ENCODE peak calls at places on chromosomes 7 and 10, in seven cellular contexts. H is HepG2, B is A549, J is K562, N is SK-N-SH, P is H1, W is GM12878. T is an unnamed sample.

GRCh38 chr10:26858707-26859034 is 2.1 kb downstream of the ABI1 start:
- DNase-seq in H (no peak), B (no peak), P (no peak), N (no peak), J (no peak), W (no peak), T (no peak)

GRCh38 chr7:131306777-131307176 is 20.9 kb upstream of the MKLN1 start:
- DNase-seq in N (no peak), W (no peak), J (no peak), H (no peak), B (no peak), P (no peak), T (no peak)

GRCh38 chr10:25725917-25726716 is 207.9 kb upstream of the MYO3A start:
- DNase-seq in N (peak), W (no peak), B (peak), P (no peak), J (peak), H (peak), T (peak)

GRCh38 chr7:84412161-84412969 is 217.8 kb upstream of the SEMA3A start:
- DNase-seq in H (peak), P (no peak), W (no peak), B (peak), J (no peak), N (no peak), T (no peak)

GRCh38 chr10:91799580-91799975 is 1.4 kb downstream of the TNKS2 start:
- DNase-seq in J (no peak), B (no peak), H (no peak), P (no peak), W (no peak), N (no peak), T (no peak)

GRCh38 chr10:1382711-1383110 is 326.5 kb downstream of the WDR37 start:
- DNase-seq in J (no peak), N (peak), H (no peak), P (no peak), W (no peak), B (no peak), T (no peak)

GRCh38 chr10:1050555-1050954 is 1.6 kb upstream of the IDI1 start:
- DNase-seq in N (no peak), B (peak), P (no peak), W (no peak), H (peak), J (no peak), T (peak)

GRCh38 chr7:121741896-121742295 is 131.1 kb upstream of the PTPRZ1 start:
- DNase-seq in N (no peak), H (no peak), P (no peak), W (no peak), B (no peak), J (no peak), T (no peak)

GRCh38 chr7:107463139-107464078 is 6.4 kb upstream of the GPR22 start:
- DNase-seq in N (peak), B (peak), J (peak), W (peak), H (peak), P (peak), T (peak)

GRCh38 chr7:129163875-129164544 is 19.5 kb downstream of the TSPAN33 start:
- DNase-seq in W (no peak), J (peak), H (peak), N (peak), P (no peak), B (peak), T (no peak)

GRCh38 chr7:40015790-40016296 is 65.8 kb downstream of the CDK13 start:
- DNase-seq in W (peak), J (no peak), P (no peak), B (peak), N (peak), H (peak), T (no peak)

GRCh38 chr7:157495594-157495993 is 158.8 kb downstream of the DNAJB6 start:
- DNase-seq in B (no peak), N (no peak), W (peak), P (no peak), J (no peak), H (no peak), T (no peak)

GRCh38 chr7:151697942-151698341 is 178.2 kb upstream of the RHEB start:
- DNase-seq in B (no peak), W (no peak), N (no peak), H (no peak), J (no peak), P (no peak), T (no peak)

GRCh38 chr7:91344911-91345310 is 80.7 kb downstream of the FZD1 start:
- DNase-seq in N (no peak), W (no peak), P (no peak), J (no peak), B (no peak), H (no peak), T (no peak)

GRCh38 chr10:63766766-63767505 is 245.7 kb downstream of the REEP3 start:
- DNase-seq in N (no peak), P (no peak), W (no peak), H (peak), J (no peak), B (no peak), T (no peak)

GRCh38 chr10:24762966-24763623 is 39.4 kb upstream of the ARHGAP21 start:
- DNase-seq in P (peak), H (peak), J (no peak), N (no peak), W (no peak), B (no peak), T (no peak)

GRCh38 chr10:15150563-15150962 is 17.9 kb downstream of the NMT2 start:
- DNase-seq in P (no peak), H (peak), W (no peak), N (no peak), B (no peak), J (no peak), T (no peak)

GRCh38 chr7:92534572-92534971 is 6.0 kb downstream of the RBM48 start:
- DNase-seq in N (no peak), P (no peak), J (no peak), W (no peak), B (no peak), H (no peak), T (no peak)

GRCh38 chr10:14564268-14564744 is 210.4 kb downstream of the FAM107B start:
- DNase-seq in H (no peak), B (no peak), N (no peak), P (no peak), W (no peak), J (no peak), T (no peak)

GRCh38 chr10:86266446-86267242 is 100.0 kb downstream of the GRID1 start:
- DNase-seq in W (no peak), H (no peak), N (peak), P (no peak), J (no peak), B (no peak), T (no peak)

GRCh38 chr10:17782921-17783665 is 26.1 kb upstream of the MRC1 start:
- DNase-seq in J (no peak), P (no peak), B (peak), H (no peak), N (no peak), W (no peak), T (no peak)

GRCh38 chr10:32393942-32394341 is 47.0 kb upstream of the EPC1 start:
- DNase-seq in H (no peak), P (no peak), J (no peak), N (no peak), B (no peak), W (no peak), T (no peak)

GRCh38 chr10:28986856-28987255 is 302.0 kb upstream of the LYZL1 start:
- DNase-seq in H (no peak), J (no peak), W (no peak), B (no peak), N (no peak), P (no peak), T (no peak)

GRCh38 chr7:94410471-94411466 is 16.1 kb downstream of the COL1A2 start:
- DNase-seq in H (no peak), P (no peak), N (peak), W (no peak), J (no peak), B (no peak), T (no peak)

GRCh38 chr7:158734861-158735260 is 30.3 kb upstream of the NCAPG2 start:
- DNase-seq in H (no peak), J (no peak), P (no peak), B (no peak), W (no peak), N (no peak), T (no peak)

GRCh38 chr10:35355971-35356724 is 19.8 kb downstream of the CCNY start:
- DNase-seq in W (peak), P (no peak), J (no peak), B (no peak), H (no peak), N (no peak), T (no peak)

GRCh38 chr7:97118306-97118917 is 914 bp downstream of the SDHAF3 start:
- DNase-seq in N (no peak), B (no peak), J (no peak), H (no peak), P (no peak), W (no peak), T (no peak)

GRCh38 chr10:59234814-59235429 is 58.5 kb downstream of the PHYHIPL start:
- DNase-seq in B (peak), H (no peak), J (no peak), N (no peak), P (no peak), W (no peak), T (no peak)

GRCh38 chr7:99489235-99489634 is 10.8 kb downstream of the ZNF394 start:
- DNase-seq in P (no peak), H (peak), W (no peak), J (peak), B (no peak), N (no peak), T (no peak)

GRCh38 chr10:15068802-15069201 is 19.8 kb downstream of the ACBD7 start:
- DNase-seq in P (no peak), J (no peak), N (no peak), W (no peak), H (peak), B (no peak), T (no peak)

GRCh38 chr7:137025469-137026175 is 157.2 kb downstream of the CHRM2 start:
- DNase-seq in B (no peak), N (no peak), P (no peak), W (no peak), H (no peak), J (no peak), T (no peak)

GRCh38 chr10:105068497-105068896 is 427.4 kb downstream of the SORCS3 start:
- DNase-seq in P (no peak), N (no peak), H (no peak), W (no peak), J (no peak), B (no peak), T (no peak)

GRCh38 chr10:28354552-28354951 is 51.7 kb upstream of the MPP7 start:
- DNase-seq in H (no peak), W (no peak), J (no peak), B (no peak), N (no peak), P (no peak), T (no peak)

GRCh38 chr7:128883622-128884549 is 21.2 kb downstream of the ATP6V1F start:
- DNase-seq in N (peak), W (peak), B (peak), H (peak), J (peak), P (peak), T (peak)

GRCh38 chr7:128755816-128756476 is 16.8 kb downstream of the CALU start:
- DNase-seq in W (no peak), H (no peak), P (no peak), J (no peak), B (no peak), N (peak), T (no peak)

GRCh38 chr10:11403116-11403515 is 208.3 kb downstream of the USP6NL start:
- DNase-seq in N (no peak), B (no peak), H (no peak), W (no peak), J (no peak), P (no peak), T (no peak)

GRCh38 chr10:70599319-70599718 is 3.2 kb downstream of the PRF1 start:
- DNase-seq in B (no peak), H (no peak), N (no peak), P (no peak), W (no peak), J (no peak), T (no peak)

GRCh38 chr10:93334181-93334580 is 148.0 kb downstream of the MYOF start:
- DNase-seq in P (no peak), H (no peak), W (no peak), B (no peak), J (no peak), N (no peak), T (no peak)

GRCh38 chr10:79351332-79351731 is 4.1 kb downstream of the PPIF start:
- DNase-seq in N (no peak), P (no peak), B (no peak), J (no peak), H (no peak), W (no peak), T (no peak)

GRCh38 chr10:79350407-79351154 is 3.3 kb downstream of the PPIF start:
- DNase-seq in W (no peak), H (no peak), J (no peak), N (no peak), P (no peak), B (no peak), T (no peak)

GRCh38 chr10:79349072-79349491 is 1.8 kb downstream of the PPIF start:
- DNase-seq in J (no peak), N (no peak), H (no peak), P (no peak), W (no peak), B (no peak), T (no peak)

GRCh38 chr10:79348640-79348988 is 1.3 kb downstream of the PPIF start:
- DNase-seq in P (no peak), H (no peak), N (no peak), J (peak), B (no peak), W (no peak), T (no peak)

GRCh38 chr10:79349766-79350406 is 2.6 kb downstream of the PPIF start:
- DNase-seq in N (no peak), B (no peak), J (no peak), H (no peak), P (no peak), W (no peak), T (no peak)
- TF ChIP-seq MAX in N (no peak), B (no peak), J (peak), H (no peak), P (no peak), W (no peak), T (no peak)

GRCh38 chr7:140242057-140243031 is 65.6 kb upstream of the KDM7A start:
- DNase-seq in J (peak), H (peak), W (peak), N (peak), P (no peak), B (no peak), T (no peak)
- TF ChIP-seq USF2 in J (no peak), H (no peak), W (no peak), N (no peak), P (no peak), B (no peak), T (no peak)

GRCh38 chr10:89332092-89332633 is 4.4 kb downstream of the IFIT3 start:
- DNase-seq in W (peak), B (no peak), J (no peak), H (peak), P (no peak), N (no peak), T (no peak)
- TF ChIP-seq MAX in W (no peak), B (no peak), J (no peak), H (peak), P (no peak), N (no peak), T (no peak)

DNA sequence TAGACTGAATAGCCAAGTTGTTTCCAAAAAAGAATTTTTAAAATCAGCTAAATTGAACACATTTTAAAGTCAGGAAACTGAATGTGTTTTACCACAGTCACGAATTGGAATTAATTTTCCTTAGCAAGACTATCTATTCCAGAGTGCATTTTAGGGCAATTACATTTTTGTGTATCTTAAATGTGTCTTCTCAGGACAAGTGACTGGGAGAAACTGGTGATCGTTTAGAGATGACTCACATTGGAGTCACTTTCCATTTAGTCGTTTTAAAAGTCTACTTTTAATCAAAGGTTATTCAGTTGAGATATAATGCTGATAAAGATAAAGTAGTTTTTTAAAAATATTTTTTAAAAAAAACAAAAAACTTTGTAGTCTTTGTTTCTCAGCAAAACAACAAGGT is 191.7 kb upstream of the SLC26A5 start:
- DNase-seq in J (no peak), P (no peak), N (no peak), W (no peak), H (no peak), B (no peak), T (no peak)
- TF ChIP-seq USF2 in J (no peak), P (no peak), N (no peak), W (no peak), H (no peak), B (no peak), T (no peak)

GRCh38 chr7:149719912-149720335 is 53.5 kb downstream of the ZNF467 start:
- DNase-seq in J (peak), N (no peak), W (no peak), H (no peak), P (no peak), B (no peak), T (no peak)
- TF ChIP-seq MAX in J (peak), N (no peak), W (no peak), H (no peak), P (no peak), B (no peak), T (no peak)

GRCh38 chr10:132434405-132435005 is 37.5 kb downstream of the PWWP2B start:
- DNase-seq in W (no peak), J (peak), B (peak), H (no peak), P (no peak), N (peak), T (no peak)
- TF ChIP-seq USF2 in W (no peak), J (no peak), B (no peak), H (no peak), P (no peak), N (no peak), T (no peak)

GRCh38 chr10:132335189-132336063 is 3.4 kb downstream of the LRRC27 start:
- DNase-seq in W (peak), H (peak), B (peak), N (no peak), P (no peak), J (peak), T (no peak)

GRCh38 chr10:132331259-132331955 is 586 bp upstream of the LRRC27 start:
- DNase-seq in B (no peak), P (no peak), W (no peak), N (no peak), H (no peak), J (peak), T (no peak)

GRCh38 chr10:132334883-132335188 is 2.8 kb downstream of the LRRC27 start:
- DNase-seq in H (no peak), W (no peak), B (no peak), J (no peak), P (no peak), N (no peak), T (no peak)

GRCh38 chr10:132331956-132332749 is at the start of gene LRRC27:
- DNase-seq in W (peak), H (peak), J (no peak), B (peak), P (peak), N (peak), T (peak)

GRCh38 chr10:132333386-132333785 is 1.4 kb downstream of the LRRC27 start:
- DNase-seq in J (no peak), P (no peak), H (no peak), N (no peak), B (no peak), W (no peak), T (no peak)
- TF ChIP-seq MAX in J (no peak), P (no peak), H (no peak), N (no peak), B (no peak), W (no peak), T (no peak)

GRCh38 chr7:114822844-114823243 is 99.0 kb upstream of the MDFIC start:
- DNase-seq in N (no peak), B (no peak), W (no peak), J (no peak), H (no peak), P (no peak), T (no peak)

GRCh38 chr7:114819629-114820362 is 102.1 kb upstream of the MDFIC start:
- DNase-seq in J (no peak), P (no peak), W (no peak), N (no peak), H (peak), B (peak), T (no peak)

GRCh38 chr7:114820993-114821945 is 100.6 kb upstream of the MDFIC start:
- DNase-seq in W (no peak), J (no peak), N (no peak), B (no peak), P (no peak), H (no peak), T (no peak)

GRCh38 chr7:114822131-114822530 is 99.8 kb upstream of the MDFIC start:
- DNase-seq in J (no peak), B (no peak), W (no peak), P (no peak), H (no peak), N (no peak), T (no peak)

GRCh38 chr7:114818501-114818900 is 103.4 kb upstream of the MDFIC start:
- DNase-seq in H (no peak), J (no peak), B (peak), N (no peak), P (no peak), W (no peak), T (no peak)
- TF ChIP-seq USF2 in H (no peak), J (no peak), B (no peak), N (no peak), P (no peak), W (no peak), T (no peak)

DNA sequence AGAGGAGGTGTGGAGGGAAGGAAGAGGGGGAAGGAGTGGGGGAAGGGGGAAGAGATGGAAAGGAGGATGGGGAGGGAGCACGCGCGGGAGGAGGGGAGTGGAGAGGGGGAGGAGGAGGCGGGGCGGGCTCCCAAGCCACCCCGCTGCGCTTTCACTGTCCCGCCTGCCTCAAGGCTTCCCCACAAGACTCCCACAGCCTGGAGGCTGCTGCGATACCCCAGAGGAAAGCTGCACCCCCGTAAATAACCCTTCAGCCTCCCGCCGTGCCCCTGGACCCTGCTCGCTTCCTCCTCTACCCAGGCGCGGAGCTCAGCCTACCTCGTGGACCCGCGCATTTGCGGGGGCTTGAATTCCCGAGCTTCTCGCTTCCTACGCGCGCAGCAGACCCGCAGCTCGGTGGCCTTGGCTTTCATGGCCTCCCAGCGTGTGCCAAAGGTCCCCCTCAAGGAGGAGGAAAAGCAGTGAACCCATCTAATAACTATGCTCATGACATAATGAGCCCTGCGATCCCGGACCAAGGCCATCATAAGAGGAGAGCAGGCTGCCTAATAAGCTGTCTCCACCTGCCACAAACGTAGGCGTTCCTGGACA is at the start of gene C10orf67:
- DNase-seq in W (no peak), J (no peak), N (peak), H (no peak), P (peak), B (peak), T (peak)
- TF ChIP-seq MAX in W (no peak), J (no peak), N (peak), H (no peak), P (peak), B (no peak), T (no peak)

DNA sequence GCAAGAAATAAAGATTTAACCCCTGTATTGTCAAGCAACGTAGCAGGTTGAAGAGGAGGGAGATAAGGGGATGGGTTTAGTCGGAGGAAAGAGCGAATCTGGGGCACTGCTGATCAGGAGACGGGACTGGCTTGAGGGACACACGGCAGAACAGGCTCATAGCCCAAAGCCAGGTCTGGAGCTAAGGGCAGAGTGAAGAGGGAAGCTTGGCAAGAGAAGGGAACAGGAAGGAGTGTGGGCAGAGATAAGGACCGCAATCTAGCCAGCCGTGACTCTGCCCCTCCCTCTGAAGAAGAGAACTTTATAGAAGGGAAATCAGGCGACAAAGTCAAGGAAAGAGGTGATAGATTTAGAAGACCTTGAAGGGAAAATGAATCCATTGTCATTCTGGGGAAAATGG is 67.6 kb downstream of the CAV1 start:
- DNase-seq in P (no peak), N (no peak), W (no peak), J (no peak), B (no peak), H (no peak), T (no peak)
- TF ChIP-seq USF2 in P (no peak), N (no peak), W (no peak), J (no peak), B (no peak), H (no peak), T (no peak)